ENCODE peak calls at places on chromosomes 16 and 17, in nine cellular contexts. F is sigmoid colon; R is CD4-positive, CD25-positive, alpha-beta regulatory T cell; T is body of pancreas; J is neural progenitor cell; D is mesendoderm; S is spleen; I is effector memory CD4-positive, alpha-beta T cell; Z is stomach. G is an unnamed sample.
A peak's percentile ranks its signal among the peaks of the same experiment; 100 is the strongest.

GRCh38 chr16:89006036-89006752 is 29.2 kb upstream of the CBFA2T3 start:
- DNase-seq in F (peak; percentile 44), R (no peak), T (no peak), J (no peak), D (no peak), S (peak; percentile 55), I (no peak), Z (no peak), G (peak; percentile 4)

GRCh38 chr16:11914759-11915643 is 755 bp downstream of the GSPT1 start:
- DNase-seq in F (peak; percentile 70), R (peak; percentile 10), T (peak; percentile 51), J (peak; percentile 63), D (peak; percentile 59), S (peak; percentile 92), I (peak; percentile 22), Z (peak; percentile 41), G (peak; percentile 54)

GRCh38 chr17:55549140-55549539 is 37.9 kb upstream of the SMIM36 start:
- DNase-seq in F (no peak), R (no peak), T (no peak), J (peak; percentile 56), D (peak; percentile 72), S (no peak), I (no peak), Z (no peak), G (no peak)

GRCh38 chr17:54992797-54993639 is 24.5 kb downstream of the STXBP4 start:
- DNase-seq in F (no peak), R (peak; percentile 62), T (no peak), J (peak; percentile 63), D (peak; percentile 70), S (no peak), I (no peak), Z (no peak), G (no peak)

GRCh38 chr17:48825446-48826381 is 5.1 kb upstream of the CALCOCO2 start:
- DNase-seq in F (no peak), R (no peak), T (no peak), J (no peak), D (peak; percentile 56), S (no peak), I (no peak), Z (no peak), G (no peak)

GRCh38 chr16:85420501-85421337 is 192.4 kb upstream of the GSE1 start:
- DNase-seq in F (peak; percentile 72), R (peak; percentile 64), T (peak; percentile 74), J (peak; percentile 79), D (peak; percentile 74), S (peak; percentile 94), I (peak; percentile 40), Z (peak; percentile 74), G (peak; percentile 85)

GRCh38 chr17:80790981-80791742 is 200.5 kb upstream of the CHMP6 start:
- DNase-seq in F (peak; percentile 8), R (peak; percentile 22), T (no peak), J (no peak), D (no peak), S (peak; percentile 41), I (no peak), Z (no peak), G (no peak)

GRCh38 chr16:70437017-70437581 is 1.8 kb downstream of the ST3GAL2 start:
- DNase-seq in F (no peak), R (no peak), T (no peak), J (peak; percentile 60), D (peak; percentile 97), S (no peak), I (no peak), Z (no peak), G (no peak)

GRCh38 chr17:43667506-43668438 is 6.0 kb upstream of the MEOX1 start:
- DNase-seq in F (no peak), R (no peak), T (no peak), J (no peak), D (no peak), S (no peak), I (no peak), Z (no peak), G (no peak)

DNA sequence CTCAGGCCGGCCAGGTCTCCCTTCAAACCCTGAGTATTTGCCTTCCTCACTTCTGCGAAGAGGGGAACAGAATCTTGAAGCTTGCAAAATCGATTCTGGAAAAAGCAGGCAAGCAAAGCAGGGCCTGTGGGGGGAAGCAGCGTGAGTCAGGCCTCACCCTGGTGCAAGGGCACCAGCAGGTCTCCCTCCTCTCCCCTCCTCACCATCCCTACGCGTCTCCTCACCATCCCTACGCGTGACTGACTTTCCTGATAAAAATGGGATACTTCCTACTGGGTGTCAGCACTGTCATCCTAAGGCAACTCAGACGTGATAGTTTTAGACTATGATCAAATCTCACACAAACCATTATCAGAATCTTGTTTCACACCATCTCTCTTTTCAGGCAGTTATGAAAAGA is 12.1 kb downstream of the CMTM3 start:
- DNase-seq in F (no peak), R (no peak), T (no peak), J (no peak), D (peak; percentile 63), S (peak; percentile 41), I (no peak), Z (no peak), G (no peak)
- H3K27ac ChIP-seq in F (no peak overlapping the region), R (no peak overlapping the region), T (no peak overlapping the region), J (no peak overlapping the region), D (peak overlapping the region; percentile 57), S (no peak overlapping the region), I (no peak overlapping the region), Z (no peak overlapping the region), G (no peak overlapping the region)

DNA sequence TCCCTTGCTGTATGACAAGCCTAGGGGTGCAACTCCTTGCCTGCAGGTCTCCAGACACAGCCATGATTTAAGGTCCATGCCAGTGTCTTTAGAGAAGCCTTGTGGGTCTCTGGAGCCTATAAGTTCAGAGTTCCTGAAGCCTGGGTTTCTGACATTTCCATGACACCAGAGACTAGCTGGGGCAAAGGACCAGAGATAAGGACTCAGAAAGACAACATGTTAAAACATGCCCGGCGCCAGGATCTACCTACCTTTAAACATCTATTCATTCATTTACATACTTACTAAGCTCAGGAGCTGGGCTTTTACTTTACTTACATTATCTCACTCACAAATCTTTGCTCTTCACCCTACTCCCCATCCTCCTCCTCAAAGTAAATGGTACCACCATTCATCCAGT is 1.5 kb downstream of the MRPL27 start:
- DNase-seq in F (no peak), R (no peak), T (no peak), J (no peak), D (no peak), S (no peak), I (no peak), Z (no peak), G (no peak)
- H3K4me3 ChIP-seq in F (no peak overlapping the region), R (peak overlapping the region; percentile 1), T (no peak overlapping the region), J (no peak overlapping the region), D (no peak overlapping the region), S (no peak overlapping the region), I (no peak overlapping the region), Z (no peak overlapping the region), G (peak overlapping the region; percentile 89)

GRCh38 chr16:54627616-54628015 is 303.0 kb upstream of the IRX5 start:
- DNase-seq in F (no peak), R (no peak), T (no peak), J (no peak), D (no peak), S (no peak), I (no peak), Z (no peak), G (no peak)

GRCh38 chr16:54632322-54632721 is 298.3 kb upstream of the IRX5 start:
- DNase-seq in F (no peak), R (no peak), T (no peak), J (peak; percentile 46), D (no peak), S (no peak), I (no peak), Z (no peak), G (no peak)

GRCh38 chr16:54632821-54633220 is 297.8 kb upstream of the IRX5 start:
- DNase-seq in F (no peak), R (no peak), T (no peak), J (no peak), D (no peak), S (no peak), I (no peak), Z (no peak), G (no peak)

GRCh38 chr16:54628796-54629625 is 301.7 kb upstream of the IRX5 start:
- DNase-seq in F (no peak), R (no peak), T (peak; percentile 15), J (no peak), D (no peak), S (no peak), I (no peak), Z (peak; percentile 89), G (no peak)

DNA sequence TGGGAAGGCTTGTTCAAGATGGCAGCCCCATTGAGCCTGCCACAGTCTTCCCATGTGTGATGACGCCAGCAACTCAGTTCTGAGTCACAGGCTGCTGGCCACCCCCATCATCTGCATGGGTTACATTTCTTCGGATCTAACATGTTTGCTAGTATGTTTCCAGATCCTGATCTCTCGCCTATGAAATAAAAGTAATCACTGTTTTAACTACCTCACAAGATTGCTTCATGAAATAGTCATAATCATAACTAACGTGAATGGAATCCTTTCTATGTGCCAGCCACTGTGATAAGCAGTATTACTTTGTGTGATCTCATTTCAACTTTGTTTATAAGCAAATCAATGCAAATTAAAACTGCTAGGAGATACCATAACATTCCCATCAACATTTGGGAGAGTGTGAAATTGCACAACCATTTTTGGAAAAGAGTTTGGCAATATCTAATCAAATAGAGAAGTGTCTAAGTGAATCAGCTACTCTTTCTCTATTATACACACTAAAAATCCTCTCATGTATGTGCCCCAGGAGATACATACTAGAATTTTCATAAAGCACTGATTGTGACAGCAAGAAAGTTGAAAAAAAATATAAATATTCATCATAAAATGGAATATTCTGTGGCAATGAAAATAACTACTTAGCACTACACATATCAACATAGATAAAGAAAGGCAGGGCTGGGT is 300.2 kb upstream of the IRX5 start:
- DNase-seq in F (no peak), R (no peak), T (no peak), J (no peak), D (no peak), S (no peak), I (no peak), Z (no peak), G (no peak)
- H3K27ac ChIP-seq in F (no peak overlapping the region), R (no peak overlapping the region), T (no peak overlapping the region), J (no peak overlapping the region), D (no peak overlapping the region), S (no peak overlapping the region), I (no peak overlapping the region), Z (no peak overlapping the region), G (no peak overlapping the region)

GRCh38 chr16:28882476-28883180 is 4.3 kb downstream of the ATP2A1 start:
- DNase-seq in F (no peak), R (no peak), T (no peak), J (no peak), D (no peak), S (peak; percentile 59), I (no peak), Z (no peak), G (peak; percentile 59)

GRCh38 chr16:28879261-28879840 is 1.1 kb downstream of the ATP2A1 start:
- DNase-seq in F (no peak), R (no peak), T (no peak), J (peak; percentile 16), D (no peak), S (no peak), I (no peak), Z (no peak), G (no peak)

GRCh38 chr16:28879841-28880588 is 1.7 kb downstream of the ATP2A1 start:
- DNase-seq in F (peak; percentile 93), R (peak; percentile 79), T (peak; percentile 86), J (peak; percentile 96), D (peak; percentile 93), S (peak; percentile 94), I (peak; percentile 84), Z (peak; percentile 89), G (peak; percentile 96)

GRCh38 chr16:28880955-28881354 is 2.7 kb downstream of the ATP2A1 start:
- DNase-seq in F (no peak), R (no peak), T (no peak), J (no peak), D (no peak), S (no peak), I (no peak), Z (no peak), G (no peak)

GRCh38 chr16:28880589-28880915 is 2.3 kb downstream of the ATP2A1 start:
- DNase-seq in F (no peak), R (no peak), T (no peak), J (no peak), D (no peak), S (peak; percentile 62), I (no peak), Z (no peak), G (no peak)
- H3K4me3 ChIP-seq in F (peak overlapping the region; percentile 66), R (no peak overlapping the region), T (no peak overlapping the region), J (peak overlapping the region; percentile 95), D (no peak overlapping the region), S (peak overlapping the region; percentile 87), I (peak overlapping the region; percentile 81), Z (no peak overlapping the region), G (peak overlapping the region; percentile 83)